ENCODE peak calls at places on chromosomes 1 and 21, in six cellular contexts. F is central memory CD4-positive, alpha-beta T cell; R is left cardiac atrium; Y is NCI-H345; B is colonic mucosa; C is fibroblast of gingiva. T is an unnamed sample.

GRCh38 chr1:212235848-212236247 is 49.4 kb upstream of the PPP2R5A start:
- DNase-seq in Y (no peak), R (no peak), B (peak; percentile 86), C (no peak), F (no peak), T (no peak)

GRCh38 chr1:184801503-184801902 is 46.8 kb upstream of the EDEM3 start:
- DNase-seq in C (peak; percentile 87), R (no peak), B (no peak), F (no peak), Y (no peak), T (no peak)

GRCh38 chr1:95018602-95019369 is 54.0 kb downstream of the ALG14 start:
- DNase-seq in B (no peak), F (no peak), C (no peak), Y (no peak), R (no peak), T (no peak)

GRCh38 chr1:205933672-205934618 is 9.3 kb downstream of the SLC26A9 start:
- DNase-seq in Y (no peak), F (no peak), R (no peak), B (no peak), C (peak; percentile 65), T (no peak)

GRCh38 chr1:22913421-22913820 is 59.2 kb downstream of the LACTBL1 start:
- DNase-seq in F (no peak), B (no peak), R (no peak), C (no peak), Y (no peak), T (no peak)

GRCh38 chr1:108877324-108877812 is 583 bp downstream of the GPSM2 start:
- DNase-seq in F (no peak), B (peak; percentile 45), C (peak; percentile 24), Y (peak; percentile 47), R (no peak), T (no peak)

GRCh38 chr1:150931773-150932172 is 5.6 kb downstream of the SETDB1 start:
- DNase-seq in R (no peak), F (no peak), C (no peak), Y (no peak), B (no peak), T (no peak)

GRCh38 chr1:110209715-110210603 is at the start of gene KCNC4:
- DNase-seq in Y (peak; percentile 84), F (peak; percentile 92), C (peak; percentile 79), R (peak; percentile 93), B (peak; percentile 90), T (peak; percentile 98)

GRCh38 chr1:119582801-119583200 is 65.3 kb downstream of the ZNF697 start:
- DNase-seq in F (no peak), Y (peak; percentile 69), R (peak; percentile 55), B (peak; percentile 63), C (peak; percentile 24), T (no peak)

GRCh38 chr21:34857874-34858273 is 189.1 kb downstream of the CLIC6 start:
- DNase-seq in B (no peak), C (no peak), R (no peak), F (no peak), Y (no peak), T (no peak)

GRCh38 chr21:42724226-42724920 is 71.0 kb downstream of the PDE9A start:
- DNase-seq in B (peak; percentile 78), F (no peak), R (peak; percentile 51), Y (no peak), C (peak; percentile 94), T (peak; percentile 90)

GRCh38 chr1:159828916-159829634 is 2.4 kb downstream of the SLAMF8 start:
- DNase-seq in R (peak; percentile 49), F (no peak), Y (no peak), C (no peak), B (peak; percentile 40), T (peak; percentile 67)

GRCh38 chr1:163535807-163536206 is 214.1 kb downstream of the NUF2 start:
- DNase-seq in R (no peak), B (no peak), C (peak; percentile 55), Y (no peak), F (no peak), T (no peak)

GRCh38 chr21:31218830-31219608 is 125.0 kb downstream of the TIAM1 start:
- DNase-seq in R (peak; percentile 63), F (no peak), C (peak; percentile 42), B (peak; percentile 66), Y (no peak), T (no peak)

GRCh38 chr1:236844499-236845271 is 49.6 kb downstream of the MTR start:
- DNase-seq in Y (no peak), R (no peak), B (no peak), C (peak; percentile 71), F (no peak), T (no peak)

GRCh38 chr1:202237052-202237451 is 43.5 kb downstream of the LGR6 start:
- DNase-seq in R (no peak), C (no peak), F (no peak), Y (peak; percentile 87), B (no peak), T (peak; percentile 53)

GRCh38 chr1:44250113-44250781 is 37.0 kb downstream of the DMAP1 start:
- DNase-seq in Y (no peak), B (no peak), F (no peak), C (no peak), R (peak; percentile 74), T (no peak)

GRCh38 chr1:205082431-205082830 is 1.8 kb downstream of the TMEM81 start:
- DNase-seq in C (no peak), F (no peak), B (no peak), R (no peak), Y (no peak), T (no peak)

GRCh38 chr21:39915881-39916280 is 48.6 kb downstream of the PCP4 start:
- DNase-seq in R (no peak), B (no peak), F (no peak), C (no peak), Y (no peak), T (no peak)

GRCh38 chr1:83931658-83932253 is 67.2 kb downstream of the TTLL7 start:
- DNase-seq in B (peak; percentile 33), F (peak; percentile 22), Y (peak; percentile 49), C (peak; percentile 34), R (no peak), T (no peak)

GRCh38 chr1:158534496-158534895 is 19.7 kb downstream of the OR6Y1 start:
- DNase-seq in Y (no peak), C (no peak), B (no peak), R (no peak), F (no peak), T (no peak)

GRCh38 chr1:203052556-203053059 is 26.3 kb downstream of the PPFIA4 start:
- DNase-seq in C (no peak), F (no peak), B (no peak), Y (no peak), R (no peak), T (no peak)

GRCh38 chr1:25167269-25168192 is 64.8 kb downstream of the SYF2 start:
- DNase-seq in R (no peak), C (no peak), B (peak; percentile 45), F (no peak), Y (peak; percentile 11), T (no peak)

GRCh38 chr1:17550684-17551584 is 11.4 kb downstream of the ARHGEF10L start:
- DNase-seq in F (no peak), R (no peak), C (no peak), Y (peak; percentile 22), B (peak; percentile 72), T (peak; percentile 85)

GRCh38 chr1:210381934-210382333 is 53.2 kb downstream of the HHAT start:
- DNase-seq in R (no peak), C (no peak), F (no peak), Y (no peak), B (no peak), T (no peak)

GRCh38 chr1:113983826-113984225 is 4.6 kb downstream of the OLFML3 start:
- DNase-seq in F (no peak), C (no peak), R (no peak), B (no peak), Y (no peak), T (no peak)

T was measured in kidney.